ENCODE peak calls at places on chromosomes 6 and 20, in five cellular contexts. V is GDM1, J is SHP77, A is tibial artery, G is brain microvascular endothelial cell. D is an unnamed sample.

GRCh38 chr6:150720774-150721233 is 121.1 kb downstream of the PLEKHG1 start:
- DNase-seq in V (no peak), A (no peak), G (peak), J (no peak), D (no peak)

GRCh38 chr20:44738779-44739477 is 6.7 kb upstream of the KCNK15 start:
- DNase-seq in J (peak), A (peak), V (peak), G (peak), D (peak)

GRCh38 chr20:34604980-34605788 is 46.7 kb downstream of the MAP1LC3A start:
- DNase-seq in V (no peak), J (no peak), G (peak), A (no peak), D (peak)

GRCh38 chr6:167142433-167142761 is 15.4 kb downstream of the GPR31 start:
- DNase-seq in G (no peak), J (no peak), A (no peak), V (no peak), D (no peak)

GRCh38 chr20:47875302-47876025 is 90.2 kb upstream of the SULF2 start:
- DNase-seq in A (no peak), V (no peak), G (peak), J (no peak), D (no peak)

GRCh38 chr6:165889636-165890403 is 226.8 kb upstream of the PDE10A start:
- DNase-seq in J (peak), G (peak), A (no peak), V (no peak), D (no peak)

GRCh38 chr6:18561006-18561750 is 174.0 kb downstream of the RNF144B start:
- DNase-seq in J (no peak), V (no peak), A (peak), G (no peak), D (no peak)

GRCh38 chr20:43942661-43943285 is 28.1 kb downstream of the TOX2 start:
- DNase-seq in A (no peak), J (no peak), V (peak), G (peak), D (no peak)

GRCh38 chr6:143546599-143546998 is 35.1 kb upstream of the FUCA2 start:
- DNase-seq in A (no peak), J (no peak), V (no peak), G (no peak), D (no peak)

GRCh38 chr6:55281215-55281614 is 46.1 kb upstream of the GFRAL start:
- DNase-seq in G (no peak), V (no peak), J (no peak), A (no peak), D (no peak)

GRCh38 chr20:5150226-5151076 is 23.6 kb downstream of the CDS2 start:
- DNase-seq in A (no peak), V (no peak), J (no peak), G (peak), D (no peak)

GRCh38 chr6:106886922-106887797 is 87.4 kb downstream of the CD24 start:
- DNase-seq in A (no peak), V (no peak), J (peak), G (no peak), D (no peak)

GRCh38 chr20:37506166-37506725 is 14.8 kb upstream of the NNAT start:
- DNase-seq in A (no peak), J (no peak), V (no peak), G (no peak), D (no peak)

GRCh38 chr6:31657406-31658157 is 1.9 kb downstream of the APOM start:
- DNase-seq in G (no peak), V (no peak), A (no peak), J (no peak), D (no peak)

GRCh38 chr6:20711518-20711917 is 177.3 kb downstream of the CDKAL1 start:
- DNase-seq in J (no peak), G (peak), V (no peak), A (no peak), D (no peak)

GRCh38 chr6:4672772-4673171 is 103.4 kb upstream of the CDYL start:
- DNase-seq in G (peak), V (no peak), A (no peak), J (no peak), D (no peak)

GRCh38 chr20:58597021-58597940 is 53.8 kb upstream of the STX16 start:
- DNase-seq in V (no peak), A (peak), G (no peak), J (no peak), D (peak)

GRCh38 chr6:37042139-37042538 is 36.7 kb downstream of the FGD2 start:
- DNase-seq in V (no peak), A (no peak), J (no peak), G (no peak), D (no peak)

GRCh38 chr6:168122011-168122410 is 43.0 kb upstream of the FRMD1 start:
- DNase-seq in A (no peak), V (no peak), J (no peak), G (no peak), D (no peak)

GRCh38 chr6:39997101-39997635 is 62.9 kb upstream of the MOCS1 start:
- DNase-seq in G (no peak), A (no peak), J (no peak), V (no peak), D (no peak)

GRCh38 chr6:141398954-141399353 is 733.8 kb upstream of the GJE1 start:
- DNase-seq in J (no peak), V (no peak), A (no peak), G (no peak), D (no peak)

GRCh38 chr6:28884423-28885148 is 39.2 kb downstream of the TRIM27 start:
- DNase-seq in V (no peak), A (no peak), J (no peak), G (no peak), D (no peak)

GRCh38 chr20:2149507-2149906 is 47.9 kb downstream of the STK35 start:
- DNase-seq in V (no peak), G (no peak), J (no peak), A (no peak), D (no peak)

GRCh38 chr6:143183735-143184134 is 123.0 kb downstream of the AIG1 start:
- DNase-seq in V (no peak), A (no peak), G (no peak), J (no peak), D (no peak)

D was measured in uterus.